ENCODE peak calls at places on chromosomes 13 and 19, in four cellular contexts. One of them, this sample, is unnamed.

GRCh38 chr19:49518033-49518432 is 5.6 kb downstream of the FCGRT start:
- DNase-seq in AG04450: no peak
- DNase-seq in brain microvascular endothelial cell: no peak
- DNase-seq in CD8-positive, alpha-beta memory T cell: no peak
- DNase-seq in this sample: no peak

GRCh38 chr13:77696006-77696862 is 1.3 kb upstream of the SLAIN1 start:
- DNase-seq in AG04450: no peak
- DNase-seq in brain microvascular endothelial cell: no peak
- DNase-seq in CD8-positive, alpha-beta memory T cell: no peak
- DNase-seq in this sample: peak

GRCh38 chr19:16949496-16950023 is 60.8 kb downstream of the F2RL3 start:
- DNase-seq in CD8-positive, alpha-beta memory T cell: no peak
- DNase-seq in AG04450: no peak
- DNase-seq in brain microvascular endothelial cell: no peak
- DNase-seq in this sample: no peak

GRCh38 chr13:39405596-39405995 is 197.4 kb downstream of the LHFPL6 start:
- DNase-seq in AG04450: no peak
- DNase-seq in brain microvascular endothelial cell: no peak
- DNase-seq in CD8-positive, alpha-beta memory T cell: no peak
- DNase-seq in this sample: no peak

GRCh38 chr19:33678796-33679195 is 57.0 kb downstream of the CHST8 start:
- DNase-seq in brain microvascular endothelial cell: no peak
- DNase-seq in CD8-positive, alpha-beta memory T cell: no peak
- DNase-seq in AG04450: no peak
- DNase-seq in this sample: no peak

GRCh38 chr19:10122066-10122465 is 2.4 kb upstream of the EIF3G start:
- DNase-seq in CD8-positive, alpha-beta memory T cell: no peak
- DNase-seq in AG04450: peak
- DNase-seq in brain microvascular endothelial cell: no peak
- DNase-seq in this sample: no peak

GRCh38 chr13:40609972-40610726 is 56.3 kb downstream of the FOXO1 start:
- DNase-seq in CD8-positive, alpha-beta memory T cell: no peak
- DNase-seq in AG04450: no peak
- DNase-seq in brain microvascular endothelial cell: peak
- DNase-seq in this sample: no peak

GRCh38 chr19:8481616-8482015 is 20.8 kb downstream of the PRAM1 start:
- DNase-seq in brain microvascular endothelial cell: no peak
- DNase-seq in AG04450: no peak
- DNase-seq in CD8-positive, alpha-beta memory T cell: no peak
- DNase-seq in this sample: no peak

GRCh38 chr19:4014541-4015491 is 7.3 kb downstream of the PIAS4 start:
- DNase-seq in AG04450: no peak
- DNase-seq in brain microvascular endothelial cell: no peak
- DNase-seq in CD8-positive, alpha-beta memory T cell: peak
- DNase-seq in this sample: peak

GRCh38 chr13:66675620-66676019 is 554.5 kb downstream of the PCDH9 start:
- DNase-seq in brain microvascular endothelial cell: no peak
- DNase-seq in CD8-positive, alpha-beta memory T cell: no peak
- DNase-seq in AG04450: no peak
- DNase-seq in this sample: no peak

GRCh38 chr13:47017476-47017875 is 120.6 kb upstream of the HTR2A start:
- DNase-seq in CD8-positive, alpha-beta memory T cell: no peak
- DNase-seq in AG04450: no peak
- DNase-seq in brain microvascular endothelial cell: no peak
- DNase-seq in this sample: no peak

GRCh38 chr13:45340422-45341033 is 455 bp downstream of the TPT1 start:
- DNase-seq in AG04450: peak
- DNase-seq in CD8-positive, alpha-beta memory T cell: peak
- DNase-seq in brain microvascular endothelial cell: peak
- DNase-seq in this sample: peak

GRCh38 chr13:40352385-40352778 is 314.1 kb downstream of the FOXO1 start:
- DNase-seq in CD8-positive, alpha-beta memory T cell: no peak
- DNase-seq in AG04450: no peak
- DNase-seq in brain microvascular endothelial cell: no peak
- DNase-seq in this sample: no peak

GRCh38 chr19:12665281-12665573 is 1.3 kb downstream of the MAN2B1 start:
- DNase-seq in CD8-positive, alpha-beta memory T cell: peak
- DNase-seq in AG04450: no peak
- DNase-seq in brain microvascular endothelial cell: no peak
- DNase-seq in this sample: peak

GRCh38 chr19:7730286-7731217 is 1.4 kb downstream of the CLEC4G start:
- DNase-seq in CD8-positive, alpha-beta memory T cell: no peak
- DNase-seq in brain microvascular endothelial cell: no peak
- DNase-seq in AG04450: no peak
- DNase-seq in this sample: no peak

GRCh38 chr13:74026753-74027152 is 107.5 kb downstream of the KLF12 start:
- DNase-seq in brain microvascular endothelial cell: peak
- DNase-seq in AG04450: no peak
- DNase-seq in CD8-positive, alpha-beta memory T cell: peak
- DNase-seq in this sample: peak

GRCh38 chr19:44003461-44004134 is 841 bp downstream of the ZNF230 start:
- DNase-seq in AG04450: no peak
- DNase-seq in brain microvascular endothelial cell: no peak
- DNase-seq in CD8-positive, alpha-beta memory T cell: no peak
- DNase-seq in this sample: no peak

GRCh38 chr19:53388904-53389303 is 6.0 kb upstream of the ZNF765 start:
- DNase-seq in brain microvascular endothelial cell: no peak
- DNase-seq in CD8-positive, alpha-beta memory T cell: no peak
- DNase-seq in AG04450: no peak
- DNase-seq in this sample: no peak

GRCh38 chr13:74052402-74052928 is 81.7 kb downstream of the KLF12 start:
- DNase-seq in brain microvascular endothelial cell: no peak
- DNase-seq in CD8-positive, alpha-beta memory T cell: no peak
- DNase-seq in AG04450: no peak
- DNase-seq in this sample: no peak

GRCh38 chr19:39046037-39046821 is 13.9 kb upstream of the FBXO27 start:
- DNase-seq in CD8-positive, alpha-beta memory T cell: no peak
- DNase-seq in AG04450: no peak
- DNase-seq in brain microvascular endothelial cell: no peak
- DNase-seq in this sample: peak

GRCh38 chr19:48495391-48495790 is 16.2 kb downstream of the LMTK3 start:
- DNase-seq in CD8-positive, alpha-beta memory T cell: no peak
- DNase-seq in AG04450: no peak
- DNase-seq in brain microvascular endothelial cell: no peak
- DNase-seq in this sample: no peak

GRCh38 chr13:74015137-74015536 is 119.1 kb downstream of the KLF12 start:
- DNase-seq in CD8-positive, alpha-beta memory T cell: no peak
- DNase-seq in brain microvascular endothelial cell: no peak
- DNase-seq in AG04450: no peak
- DNase-seq in this sample: peak

GRCh38 chr19:55643003-55643732 is at the start of gene ZNF581:
- DNase-seq in CD8-positive, alpha-beta memory T cell: peak
- DNase-seq in AG04450: peak
- DNase-seq in brain microvascular endothelial cell: peak
- DNase-seq in this sample: peak

GRCh38 chr13:86601351-86601750 is 802.1 kb upstream of the SLITRK6 start:
- DNase-seq in brain microvascular endothelial cell: no peak
- DNase-seq in CD8-positive, alpha-beta memory T cell: no peak
- DNase-seq in AG04450: no peak
- DNase-seq in this sample: no peak

GRCh38 chr13:74046461-74046860 is 87.7 kb downstream of the KLF12 start:
- DNase-seq in AG04450: no peak
- DNase-seq in brain microvascular endothelial cell: no peak
- DNase-seq in CD8-positive, alpha-beta memory T cell: no peak
- DNase-seq in this sample: no peak

GRCh38 chr19:11931051-11931450 is 6.1 kb downstream of the ZNF700 start:
- DNase-seq in AG04450: no peak
- DNase-seq in CD8-positive, alpha-beta memory T cell: no peak
- DNase-seq in brain microvascular endothelial cell: peak
- DNase-seq in this sample: no peak

GRCh38 chr19:52735734-52736133 is 890 bp upstream of the ZNF611 start:
- DNase-seq in CD8-positive, alpha-beta memory T cell: no peak
- DNase-seq in brain microvascular endothelial cell: peak
- DNase-seq in AG04450: no peak
- DNase-seq in this sample: no peak

GRCh38 chr19:45882652-45883585 is 3.0 kb downstream of the IRF2BP1 start:
- DNase-seq in AG04450: peak
- DNase-seq in CD8-positive, alpha-beta memory T cell: peak
- DNase-seq in brain microvascular endothelial cell: peak
- DNase-seq in this sample: peak

GRCh38 chr13:67520886-67521285 is 290.8 kb upstream of the PCDH9 start:
- DNase-seq in AG04450: no peak
- DNase-seq in brain microvascular endothelial cell: no peak
- DNase-seq in CD8-positive, alpha-beta memory T cell: no peak
- DNase-seq in this sample: no peak

GRCh38 chr13:26025196-26025595 is 26.6 kb downstream of the SHISA2 start:
- DNase-seq in brain microvascular endothelial cell: no peak
- DNase-seq in CD8-positive, alpha-beta memory T cell: no peak
- DNase-seq in AG04450: no peak
- DNase-seq in this sample: no peak

GRCh38 chr13:26022538-26023292 is 29.1 kb downstream of the SHISA2 start:
- DNase-seq in CD8-positive, alpha-beta memory T cell: no peak
- DNase-seq in brain microvascular endothelial cell: peak
- DNase-seq in AG04450: no peak
- DNase-seq in this sample: no peak

GRCh38 chr13:26024558-26024957 is 27.3 kb downstream of the SHISA2 start:
- DNase-seq in CD8-positive, alpha-beta memory T cell: no peak
- DNase-seq in AG04450: no peak
- DNase-seq in brain microvascular endothelial cell: peak
- DNase-seq in this sample: no peak

GRCh38 chr13:26026211-26026610 is 25.6 kb downstream of the SHISA2 start:
- DNase-seq in brain microvascular endothelial cell: no peak
- DNase-seq in CD8-positive, alpha-beta memory T cell: no peak
- DNase-seq in AG04450: no peak
- DNase-seq in this sample: no peak

GRCh38 chr13:26025771-26026170 is 26.0 kb downstream of the SHISA2 start:
- DNase-seq in CD8-positive, alpha-beta memory T cell: no peak
- DNase-seq in brain microvascular endothelial cell: no peak
- DNase-seq in AG04450: no peak
- DNase-seq in this sample: no peak
- H3K4me3 ChIP-seq in CD8-positive, alpha-beta memory T cell: no peak
- H3K4me3 ChIP-seq in brain microvascular endothelial cell: no peak
- H3K4me3 ChIP-seq in AG04450: no peak
- H3K4me3 ChIP-seq in this sample: no peak

DNA sequence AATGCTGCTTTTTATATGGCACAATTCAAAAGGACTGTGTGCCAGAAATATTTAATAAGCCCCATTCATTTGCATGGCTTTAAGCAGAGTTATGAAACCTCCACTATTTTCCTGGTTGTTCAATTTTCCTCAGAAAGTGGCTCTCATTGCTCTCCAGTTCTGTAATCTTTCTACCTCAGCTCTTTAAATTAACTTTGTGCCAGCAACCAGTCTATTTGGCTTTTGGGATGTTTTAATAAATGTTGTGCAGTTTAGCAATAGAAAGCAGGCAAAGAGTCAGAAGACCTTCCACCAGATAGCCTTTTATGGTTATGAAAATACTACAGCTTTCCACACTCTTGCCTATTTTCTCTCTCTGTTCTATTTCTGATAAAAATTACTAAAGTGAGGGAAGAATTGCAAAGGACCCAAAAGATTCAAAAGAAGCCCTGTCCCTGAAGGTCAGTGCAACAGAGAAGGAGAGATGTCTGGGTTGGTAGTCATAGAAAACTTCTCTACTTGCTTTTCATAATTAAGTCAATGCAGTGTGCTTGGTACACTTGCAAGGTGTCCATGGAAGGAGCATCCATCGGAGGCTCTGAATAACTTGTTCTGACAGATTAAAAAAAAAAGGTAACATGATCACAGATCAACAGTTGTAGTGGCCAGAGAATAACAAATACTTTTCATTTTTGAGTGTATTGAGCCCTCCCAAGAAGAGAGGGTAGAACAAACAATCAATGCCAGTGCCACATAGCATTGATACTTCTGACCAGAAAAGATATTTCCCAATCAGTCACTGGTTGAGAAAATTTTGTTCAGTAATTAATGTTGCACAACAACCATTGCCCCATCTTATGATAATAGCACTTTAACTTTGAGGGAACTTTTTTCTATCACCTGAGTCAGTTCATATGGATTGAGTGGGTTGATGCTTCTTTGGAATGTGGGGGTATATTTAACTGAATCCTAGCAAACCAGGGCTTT is 48.4 kb upstream of the SPRY2 start:
- DNase-seq in AG04450: no peak
- DNase-seq in brain microvascular endothelial cell: no peak
- DNase-seq in CD8-positive, alpha-beta memory T cell: no peak
- DNase-seq in this sample: no peak
- H3K4me3 ChIP-seq in AG04450: no peak
- H3K4me3 ChIP-seq in brain microvascular endothelial cell: no peak
- H3K4me3 ChIP-seq in CD8-positive, alpha-beta memory T cell: no peak
- H3K4me3 ChIP-seq in this sample: no peak

GRCh38 chr13:20457670-20458069 is 68.0 kb downstream of the CRYL1 start:
- DNase-seq in CD8-positive, alpha-beta memory T cell: no peak
- DNase-seq in AG04450: no peak
- DNase-seq in brain microvascular endothelial cell: no peak
- DNase-seq in this sample: no peak
- H3K4me3 ChIP-seq in CD8-positive, alpha-beta memory T cell: no peak
- H3K4me3 ChIP-seq in AG04450: no peak
- H3K4me3 ChIP-seq in brain microvascular endothelial cell: no peak
- H3K4me3 ChIP-seq in this sample: no peak

GRCh38 chr13:111533900-111534645 is 213.6 kb downstream of the TEX29 start:
- DNase-seq in AG04450: no peak
- DNase-seq in brain microvascular endothelial cell: no peak
- DNase-seq in CD8-positive, alpha-beta memory T cell: no peak
- DNase-seq in this sample: no peak
- H3K4me3 ChIP-seq in AG04450: no peak
- H3K4me3 ChIP-seq in brain microvascular endothelial cell: no peak
- H3K4me3 ChIP-seq in CD8-positive, alpha-beta memory T cell: no peak
- H3K4me3 ChIP-seq in this sample: no peak

DNA sequence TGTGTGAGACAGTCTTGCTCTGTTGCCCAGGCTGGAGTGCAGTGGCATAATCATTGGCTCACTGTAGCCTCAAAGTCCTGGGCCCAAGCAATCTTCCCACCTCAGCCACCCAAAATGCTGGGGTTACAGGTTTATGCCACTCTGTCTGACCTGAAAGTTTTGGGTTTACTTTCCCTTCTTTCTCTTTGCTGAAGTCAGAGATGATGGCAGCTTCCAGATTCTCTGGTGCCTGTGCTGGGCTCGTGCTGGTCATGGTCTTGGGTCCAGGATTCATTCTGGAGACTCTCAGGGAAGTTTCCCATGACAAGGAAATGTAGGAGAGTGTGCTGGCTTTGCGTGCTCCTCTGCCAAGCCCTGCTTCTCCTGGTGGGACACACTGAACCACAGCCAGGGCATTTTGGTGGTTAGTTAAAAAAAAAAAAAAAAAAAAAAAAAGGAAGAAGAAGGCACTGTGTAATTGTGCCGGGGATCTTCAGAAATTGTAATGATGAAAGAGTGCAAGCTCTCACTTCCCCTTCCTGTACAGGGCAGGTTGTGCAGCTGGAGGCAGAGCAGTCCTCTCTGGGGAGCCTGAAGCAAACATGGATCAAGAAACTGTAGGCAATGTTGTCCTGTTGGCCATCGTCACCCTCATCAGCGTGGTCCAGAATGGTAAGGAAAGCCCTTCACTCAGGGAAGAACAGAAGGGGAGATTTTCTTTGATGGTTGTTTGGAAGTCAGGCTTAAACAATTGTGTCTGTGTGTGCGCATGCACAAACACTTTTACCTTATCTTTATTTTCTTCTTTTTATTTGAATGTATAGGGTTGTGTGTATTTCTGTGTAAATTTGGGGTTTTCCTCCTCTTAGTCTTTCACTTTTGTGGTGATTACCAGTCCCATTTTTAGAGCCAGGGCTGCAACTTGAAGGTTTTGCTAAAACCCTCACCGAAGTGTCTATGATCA is at the start of gene ALOX5AP:
- DNase-seq in brain microvascular endothelial cell: no peak
- DNase-seq in AG04450: no peak
- DNase-seq in CD8-positive, alpha-beta memory T cell: no peak
- DNase-seq in this sample: peak
- H3K4me3 ChIP-seq in brain microvascular endothelial cell: no peak
- H3K4me3 ChIP-seq in AG04450: no peak
- H3K4me3 ChIP-seq in CD8-positive, alpha-beta memory T cell: peak
- H3K4me3 ChIP-seq in this sample: peak